ENCODE peak calls at places on chromosomes 11 and 22, in seven cellular contexts. B is upper lobe of left lung, Y is body of pancreas, H is heart left ventricle, R is prostate gland, P is K562, Q is right lobe of liver. K is an unnamed sample.

GRCh38 chr11:66277475-66278391 is at the start of gene CNIH2:
- DNase-seq in H (no peak), B (no peak), Q (no peak), P (peak; percentile 76), R (no peak), Y (no peak), K (peak; percentile 84)

GRCh38 chr22:17285661-17286060 is 66.4 kb upstream of the ADA2 start:
- DNase-seq in H (no peak), R (no peak), B (no peak), Y (no peak), P (no peak), Q (no peak), K (no peak)

GRCh38 chr22:44943701-44944324 is 66.0 kb downstream of the PHF21B start:
- DNase-seq in H (no peak), B (no peak), P (no peak), Q (peak; percentile 42), R (no peak), Y (no peak), K (no peak)

GRCh38 chr11:72007089-72007476 is 8.4 kb downstream of the IL18BP start:
- DNase-seq in R (no peak), B (no peak), Y (no peak), Q (no peak), P (no peak), H (no peak), K (no peak)

GRCh38 chr22:44277404-44278135 is 35.2 kb downstream of the SHISAL1 start:
- DNase-seq in B (no peak), Y (no peak), P (no peak), H (no peak), Q (no peak), R (no peak), K (no peak)

GRCh38 chr11:115695677-115696451 is 191.6 kb upstream of the CADM1 start:
- DNase-seq in H (no peak), Q (no peak), B (no peak), P (no peak), R (no peak), Y (no peak), K (no peak)

GRCh38 chr11:81986556-81987161 is 747.0 kb downstream of the FAM181B start:
- DNase-seq in P (no peak), Q (no peak), R (no peak), H (peak; percentile 43), Y (no peak), B (no peak), K (no peak)

GRCh38 chr11:110866081-110866480 is 153.8 kb upstream of the ARHGAP20 start:
- DNase-seq in Q (no peak), Y (no peak), P (no peak), R (no peak), H (no peak), B (no peak), K (no peak)

GRCh38 chr22:32079110-32080089 is 36.3 kb downstream of the SLC5A1 start:
- DNase-seq in H (no peak), P (no peak), R (peak; percentile 57), B (no peak), Q (no peak), Y (peak; percentile 28), K (no peak)

GRCh38 chr11:61747389-61748285 is 4.8 kb upstream of the MYRF start:
- DNase-seq in Q (peak; percentile 86), P (peak; percentile 89), Y (peak; percentile 83), R (peak; percentile 64), B (peak; percentile 83), H (peak; percentile 89), K (peak; percentile 38)

GRCh38 chr22:19111584-19111983 is 10.6 kb downstream of the DGCR2 start:
- DNase-seq in R (no peak), H (no peak), P (no peak), Y (no peak), B (no peak), Q (no peak), K (no peak)

GRCh38 chr11:65615950-65616574 is 486 bp downstream of the PCNX3 start:
- DNase-seq in B (no peak), Y (no peak), H (no peak), Q (no peak), P (peak; percentile 89), R (no peak), K (no peak)

GRCh38 chr11:108221401-108221800 is 1.0 kb downstream of the NPAT start:
- DNase-seq in R (no peak), Q (no peak), P (no peak), H (no peak), Y (no peak), B (no peak), K (no peak)

GRCh38 chr22:24506802-24507438 is 11.8 kb downstream of the UPB1 start:
- DNase-seq in H (peak; percentile 33), P (no peak), B (peak; percentile 54), R (no peak), Y (no peak), Q (no peak), K (no peak)

GRCh38 chr22:23029521-23030228 is 40.6 kb upstream of the GNAZ start:
- DNase-seq in B (no peak), Q (no peak), R (no peak), H (no peak), P (peak; percentile 44), Y (no peak), K (no peak)

GRCh38 chr11:61004037-61004641 is 32.7 kb downstream of the CD6 start:
- DNase-seq in P (no peak), Q (peak; percentile 26), B (no peak), R (no peak), Y (no peak), H (no peak), K (no peak)

GRCh38 chr11:90243534-90243933 is 20.7 kb upstream of the CHORDC1 start:
- DNase-seq in H (no peak), R (no peak), Y (no peak), B (no peak), P (no peak), Q (no peak), K (no peak)

GRCh38 chr22:37374571-37374970 is 52.7 kb downstream of the ELFN2 start:
- DNase-seq in B (no peak), Q (no peak), P (no peak), Y (no peak), H (no peak), R (no peak), K (no peak)

GRCh38 chr22:49946612-49947295 is 13.8 kb upstream of the PIM3 start:
- DNase-seq in B (no peak), P (no peak), Y (no peak), H (no peak), Q (no peak), R (no peak), K (no peak)

GRCh38 chr11:122139595-122139866 is 23.5 kb upstream of the BLID start:
- DNase-seq in Y (no peak), B (no peak), P (no peak), R (no peak), Q (no peak), H (no peak), K (no peak)

GRCh38 chr11:73307323-73308002 is 613 bp upstream of the ARHGEF17 start:
- DNase-seq in R (peak; percentile 99), P (peak; percentile 92), H (peak; percentile 97), B (peak; percentile 99), Q (peak; percentile 96), Y (peak; percentile 98), K (peak; percentile 95)

GRCh38 chr11:1120532-1121342 is 37.0 kb upstream of the MUC5AC start:
- DNase-seq in B (peak; percentile 18), Q (peak; percentile 42), P (no peak), Y (no peak), H (no peak), R (no peak), K (peak; percentile 34)

GRCh38 chr11:81496566-81496965 is 1237.1 kb downstream of the FAM181B start:
- DNase-seq in Q (no peak), B (no peak), P (no peak), R (no peak), Y (no peak), H (no peak), K (no peak)

DNA sequence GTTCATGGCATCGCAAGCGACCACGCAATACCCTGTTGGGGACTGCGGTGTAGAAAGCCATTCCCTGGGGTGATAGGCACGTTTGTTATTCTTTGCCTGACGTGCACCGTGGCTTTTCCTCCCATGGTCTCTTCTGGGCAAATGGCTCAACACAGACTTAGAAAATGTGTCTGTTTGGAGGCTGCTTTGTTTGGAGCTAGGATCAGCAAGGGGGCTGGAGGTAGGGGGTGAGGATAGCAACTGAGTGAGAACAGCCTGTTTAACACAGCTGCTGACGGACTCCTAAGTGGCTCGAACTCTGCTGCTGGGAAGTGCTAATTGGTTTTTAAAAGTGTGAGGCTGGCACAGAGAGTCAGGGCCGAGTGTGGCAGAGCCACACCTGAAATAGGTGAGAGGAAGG is 16.1 kb upstream of the CHRM4 start:
- DNase-seq in P (no peak), Q (no peak), B (no peak), R (no peak), Y (no peak), H (no peak), K (no peak)
- TF ChIP-seq CTCF in P (no peak), Q (no peak), B (no peak), R (no peak), Y (no peak), H (no peak), K (no peak)

DNA sequence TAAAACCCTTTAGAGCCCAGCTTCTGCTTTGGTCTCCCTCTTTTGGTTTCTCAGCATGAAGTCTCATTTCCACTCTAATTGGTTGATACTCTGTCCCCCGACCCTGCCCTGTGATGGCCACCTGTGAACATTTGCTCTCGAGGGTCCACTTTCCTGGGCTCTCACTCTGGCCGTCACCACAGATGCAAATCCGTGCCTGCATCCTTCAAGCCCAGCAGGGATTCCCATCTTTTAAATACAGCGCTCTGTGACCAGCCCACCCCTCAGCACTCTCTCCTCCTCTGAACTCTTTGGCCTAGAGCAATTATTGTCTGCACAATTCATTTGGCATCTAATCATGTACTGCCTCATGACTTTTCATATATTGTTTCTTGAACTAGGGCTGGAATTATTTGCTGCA is 26.0 kb downstream of the PKNOX2 start:
- DNase-seq in B (no peak), Q (no peak), R (no peak), P (no peak), H (no peak), Y (no peak), K (no peak)
- TF ChIP-seq POLR2A in B (no peak), Q (no peak), R (no peak), P (no peak), H (no peak), Y (no peak), K (no peak)

DNA sequence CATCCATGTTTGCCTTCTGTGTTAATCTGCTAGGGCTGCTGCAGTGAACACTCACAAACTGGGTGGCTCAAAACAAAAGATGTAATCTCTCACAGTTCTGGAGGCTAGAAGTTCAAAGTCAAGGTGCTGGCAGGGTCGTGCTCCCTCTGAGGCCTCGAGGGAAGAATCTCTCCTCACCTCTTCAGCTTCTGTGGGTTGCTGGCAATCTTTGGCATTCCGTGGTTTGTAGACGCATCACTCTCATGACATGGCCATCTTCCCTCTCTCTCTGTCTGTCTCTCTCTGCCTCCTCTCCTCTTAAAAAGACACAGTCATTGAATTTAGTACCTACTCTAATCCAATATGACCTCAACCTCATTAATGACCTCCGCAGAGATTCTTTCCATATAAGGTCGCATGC is 78.8 kb downstream of the TSPAN18 start:
- DNase-seq in H (no peak), Y (no peak), B (no peak), R (no peak), Q (no peak), P (no peak), K (no peak)
- H3K27me3 ChIP-seq in H (no peaks in the 10 kb centered on the region), Y (no peaks in the 10 kb centered on the region), B (no peaks in the 10 kb centered on the region), R (no peaks in the 10 kb centered on the region), Q (no peaks in the 10 kb centered on the region), P (peaks cover 65% of the 10 kb centered on the region), K (no peaks in the 10 kb centered on the region)

GRCh38 chr11:124075841-124076571 is 34.9 kb upstream of the OR10G7 start:
- DNase-seq in Q (no peak), H (no peak), R (no peak), Y (peak; percentile 41), P (no peak), B (no peak), K (peak; percentile 77)
- TF ChIP-seq CTCF in Q (no peak), H (no peak), R (no peak), Y (no peak), P (no peak), B (no peak), K (no peak)

GRCh38 chr11:83158965-83159900 is 2.3 kb downstream of the PCF11 start:
- DNase-seq in B (no peak), P (no peak), Q (no peak), Y (no peak), H (no peak), R (no peak), K (no peak)
- TF ChIP-seq POLR2A in B (no peak), P (no peak), Q (no peak), Y (no peak), H (no peak), R (no peak), K (no peak)